ENCODE peak calls at places on chromosomes 4 and X, in eight cellular contexts. H, S, B, X, E, W, J and Y are unnamed samples.

GRCh38 chr4:1354983-1355275 is 7.9 kb downstream of the UVSSA start:
- DNase-seq in H (no peak), S (no peak), B (peak), X (no peak), E (no peak), W (no peak), J (no peak), Y (no peak)

GRCh38 chr4:98905834-98906233 is 23.1 kb downstream of the EIF4E start:
- DNase-seq in H (no peak), S (no peak), B (no peak), X (no peak), E (no peak), W (no peak), J (no peak), Y (no peak)

GRCh38 chr4:101252721-101253120 is 94.6 kb downstream of the PPP3CA start:
- DNase-seq in H (no peak), S (no peak), B (no peak), X (peak), E (no peak), W (no peak), J (no peak), Y (no peak)

GRCh38 chrX:41389311-41389888 is 55.4 kb downstream of the DDX3X start:
- DNase-seq in H (peak), S (no peak), B (no peak), X (no peak), E (no peak), W (no peak), J (no peak), Y (no peak)

GRCh38 chr4:26779674-26780073 is 81.0 kb upstream of the STIM2 start:
- DNase-seq in H (no peak), S (no peak), B (no peak), X (peak), E (no peak), W (no peak), J (no peak), Y (no peak)

GRCh38 chrX:20829665-20830481 is 544.3 kb upstream of the CNKSR2 start:
- DNase-seq in H (peak), S (no peak), B (no peak), X (peak), E (no peak), W (no peak), J (no peak), Y (peak)

GRCh38 chr4:139297001-139297410 is 4.3 kb upstream of the NAA15 start:
- DNase-seq in H (no peak), S (no peak), B (no peak), X (no peak), E (no peak), W (no peak), J (no peak), Y (no peak)

GRCh38 chrX:51614353-51614752 is 4.4 kb downstream of the CENPVL3 start:
- DNase-seq in H (no peak), S (no peak), B (no peak), X (peak), E (no peak), W (no peak), J (no peak), Y (peak)

GRCh38 chr4:53713767-53714166 is 122.5 kb upstream of the LNX1 start:
- DNase-seq in H (no peak), S (no peak), B (no peak), X (no peak), E (no peak), W (no peak), J (no peak), Y (no peak)

GRCh38 chrX:69424161-69424560 is 80.0 kb upstream of the NALF2 start:
- DNase-seq in H (no peak), S (no peak), B (no peak), X (no peak), E (no peak), W (no peak), J (no peak), Y (peak)

GRCh38 chr4:184977747-184978146 is 40.5 kb upstream of the HELT start:
- DNase-seq in H (no peak), S (no peak), B (no peak), X (no peak), E (no peak), W (no peak), J (no peak), Y (no peak)

GRCh38 chrX:15525664-15526416 is 25.2 kb downstream of the BMX start:
- DNase-seq in H (no peak), S (peak), B (no peak), X (peak), E (no peak), W (no peak), J (no peak), Y (no peak)

GRCh38 chr4:76272091-76272490 is 20.6 kb downstream of the FAM47E start:
- DNase-seq in H (no peak), S (no peak), B (no peak), X (no peak), E (no peak), W (no peak), J (no peak), Y (no peak)